ENCODE peak calls at places on chromosomes 4 and X, in five cellular contexts. T is H1, K is K562, J is HepG2, I is SK-N-SH. Q is an unnamed sample.

GRCh38 chr4:20251796-20252655 is at the start of gene SLIT2:
- DNase-seq in T (no peak), K (peak), J (peak), I (peak), Q (no peak)

GRCh38 chr4:181688416-181688815 is 554.8 kb upstream of the TENM3 start:
- DNase-seq in T (no peak), K (no peak), J (no peak), I (no peak), Q (no peak)

GRCh38 chrX:129077384-129077783 is 445.9 kb downstream of the SMARCA1 start:
- DNase-seq in T (no peak), K (no peak), J (no peak), I (no peak), Q (no peak)

GRCh38 chr4:86935499-86935832 is 655 bp downstream of the AFF1 start:
- DNase-seq in T (no peak), K (no peak), J (no peak), I (peak), Q (no peak)

GRCh38 chr4:14264437-14264836 is 636.9 kb upstream of the BOD1L1 start:
- DNase-seq in T (no peak), K (no peak), J (no peak), I (no peak), Q (no peak)

GRCh38 chr4:56683455-56683854 is 2.4 kb upstream of the HOPX start:
- DNase-seq in T (no peak), K (no peak), J (no peak), I (no peak), Q (no peak)

GRCh38 chrX:108439434-108439883 is at the start of gene COL4A5:
- DNase-seq in T (peak), K (peak), J (peak), I (no peak), Q (peak)

GRCh38 chrX:139113682-139114081 is 402.2 kb upstream of the FGF13 start:
- DNase-seq in T (no peak), K (peak), J (no peak), I (no peak), Q (no peak)

GRCh38 chrX:123675154-123675553 is 57.7 kb downstream of the THOC2 start:
- DNase-seq in T (no peak), K (no peak), J (no peak), I (no peak), Q (no peak)

GRCh38 chr4:15479913-15480185 is 10.2 kb downstream of the CC2D2A start:
- DNase-seq in T (no peak), K (no peak), J (no peak), I (no peak), Q (no peak)

GRCh38 chr4:53640576-53641459 is 49.5 kb upstream of the LNX1 start:
- DNase-seq in T (no peak), K (no peak), J (no peak), I (no peak), Q (no peak)

GRCh38 chrX:105647749-105648148 is 174.6 kb upstream of the NRK start:
- DNase-seq in T (no peak), K (no peak), J (no peak), I (no peak), Q (no peak)

GRCh38 chr4:173519130-173520101 is 10.6 kb downstream of the HAND2 start:
- DNase-seq in T (no peak), K (no peak), J (no peak), I (peak), Q (no peak)

GRCh38 chr4:84971319-84971932 is 4.9 kb upstream of the WDFY3 start:
- DNase-seq in T (no peak), K (peak), J (peak), I (peak), Q (no peak)

GRCh38 chrX:2781698-2782097 is 29.9 kb downstream of the XG start:
- DNase-seq in T (no peak), K (no peak), J (no peak), I (no peak), Q (no peak)

GRCh38 chrX:75155454-75155829 is 641 bp downstream of the ABCB7 start:
- DNase-seq in T (no peak), K (peak), J (no peak), I (peak), Q (no peak)

GRCh38 chr4:98474408-98474844 is 184.0 kb downstream of the TSPAN5 start:
- DNase-seq in T (no peak), K (no peak), J (no peak), I (no peak), Q (no peak)

GRCh38 chrX:53045002-53045401 is 3.6 kb upstream of the GPR173 start:
- DNase-seq in T (no peak), K (no peak), J (no peak), I (no peak), Q (no peak)

GRCh38 chrX:118497180-118497814 is 1.7 kb downstream of the DOCK11 start:
- DNase-seq in T (no peak), K (no peak), J (peak), I (no peak), Q (no peak)

GRCh38 chrX:153460826-153461225 is 9.6 kb downstream of the HAUS7 start:
- DNase-seq in T (no peak), K (peak), J (peak), I (peak), Q (peak)

GRCh38 chr4:8342651-8343050 is 73.1 kb downstream of the HTRA3 start:
- DNase-seq in T (no peak), K (no peak), J (no peak), I (peak), Q (no peak)

GRCh38 chrX:8044861-8045434 is 117.7 kb upstream of the PNPLA4 start:
- DNase-seq in T (no peak), K (no peak), J (no peak), I (no peak), Q (no peak)

GRCh38 chr4:174522183-174523002 is at the start of gene HPGD:
- DNase-seq in T (peak), K (peak), J (no peak), I (peak), Q (peak)

GRCh38 chr4:126123933-126124332 is 809.2 kb downstream of the FAT4 start:
- DNase-seq in T (no peak), K (no peak), J (no peak), I (no peak), Q (no peak)

GRCh38 chr4:102343964-102344519 is 1.2 kb downstream of the SLC39A8 start:
- DNase-seq in T (no peak), K (peak), J (no peak), I (no peak), Q (no peak)

GRCh38 chrX:84363674-84364073 is 138.6 kb downstream of the HDX start:
- DNase-seq in T (no peak), K (no peak), J (no peak), I (no peak), Q (no peak)

GRCh38 chr4:8221476-8221875 is 22.4 kb downstream of the SH3TC1 start:
- DNase-seq in T (no peak), K (no peak), J (no peak), I (peak), Q (no peak)

GRCh38 chr4:24664956-24665355 is 80.6 kb upstream of the DHX15 start:
- DNase-seq in T (no peak), K (no peak), J (peak), I (no peak), Q (no peak)

DNA sequence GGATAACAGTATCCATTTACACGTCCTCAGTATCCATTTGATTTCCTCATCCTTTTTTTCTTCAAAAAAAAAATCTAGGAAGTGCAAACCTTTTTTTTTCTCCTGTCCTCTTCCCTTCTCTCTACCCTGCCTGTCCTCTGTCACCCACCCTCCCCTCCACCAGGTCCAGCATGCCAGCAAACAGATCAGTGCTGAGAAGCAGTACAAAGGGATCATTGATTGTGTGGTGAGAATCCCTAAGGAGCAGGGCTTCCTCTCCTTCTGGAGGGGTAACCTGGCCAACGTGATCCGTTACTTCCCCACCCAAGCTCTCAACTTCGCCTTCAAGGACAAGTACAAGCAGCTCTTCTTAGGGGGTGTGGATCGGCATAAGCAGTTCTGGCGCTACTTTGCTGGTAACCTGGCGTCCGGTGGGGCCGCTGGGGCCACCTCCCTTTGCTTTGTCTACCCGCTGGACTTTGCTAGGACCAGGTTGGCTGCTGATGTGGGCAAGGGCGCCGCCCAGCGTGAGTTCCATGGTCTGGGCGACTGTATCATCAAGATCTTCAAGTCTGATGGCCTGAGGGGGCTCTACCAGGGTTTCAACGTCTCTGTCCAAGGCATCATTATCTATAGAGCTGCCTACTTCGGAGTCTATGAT is 1.7 kb downstream of the SLC25A4 start:
- DNase-seq in T (no peak), K (no peak), J (peak), I (no peak), Q (no peak)
- TF ChIP-seq JUND in T (no peak), K (no peak), J (no peak), I (no peak), Q (no peak)

DNA sequence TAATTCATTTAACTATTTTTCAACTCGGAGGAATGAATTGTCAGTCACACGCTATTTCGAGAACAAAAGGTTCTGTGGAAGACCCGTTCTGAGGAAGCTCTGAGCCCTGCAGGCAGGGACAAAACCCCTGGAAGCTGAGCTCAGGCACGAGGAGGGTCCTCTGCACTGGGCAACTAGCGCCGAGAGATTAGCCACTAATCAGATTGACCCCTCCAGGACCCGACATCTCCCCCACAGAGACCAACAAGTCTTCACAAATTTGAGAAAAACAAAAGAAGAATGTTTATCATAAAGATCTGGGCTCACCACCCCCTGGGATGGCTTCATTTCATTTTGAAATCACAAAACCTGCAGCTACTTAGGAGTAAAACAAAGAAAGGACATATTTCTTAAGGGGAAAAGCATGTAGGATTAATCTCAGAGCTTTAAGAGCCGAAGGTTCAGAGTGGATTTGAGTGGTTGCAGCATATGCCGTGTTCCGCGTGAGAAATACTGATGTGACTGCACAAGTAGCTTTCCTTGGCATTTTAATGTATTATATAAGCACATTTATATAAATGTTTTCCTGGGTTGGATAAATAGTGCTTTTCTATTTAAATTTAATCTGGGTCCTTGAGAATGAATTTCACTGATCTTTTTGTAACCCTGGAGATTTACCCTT is 41.8 kb downstream of the ADRA2C start:
- DNase-seq in T (no peak), K (no peak), J (no peak), I (no peak), Q (no peak)
- TF ChIP-seq JUND in T (no peak), K (no peak), J (no peak), I (no peak), Q (no peak)

GRCh38 chr4:158913766-158914165 is 144.9 kb downstream of the FNIP2 start:
- DNase-seq in T (no peak), K (no peak), J (no peak), I (no peak), Q (no peak)

GRCh38 chr4:158915683-158916241 is 146.9 kb downstream of the FNIP2 start:
- DNase-seq in T (no peak), K (no peak), J (no peak), I (no peak), Q (no peak)

GRCh38 chr4:158912390-158913175 is 143.8 kb downstream of the FNIP2 start:
- DNase-seq in T (no peak), K (no peak), J (no peak), I (no peak), Q (no peak)

GRCh38 chr4:158914178-158914577 is 145.4 kb downstream of the FNIP2 start:
- DNase-seq in T (no peak), K (no peak), J (no peak), I (no peak), Q (no peak)
- TF ChIP-seq JUND in T (no peak), K (no peak), J (no peak), I (peak), Q (no peak)

DNA sequence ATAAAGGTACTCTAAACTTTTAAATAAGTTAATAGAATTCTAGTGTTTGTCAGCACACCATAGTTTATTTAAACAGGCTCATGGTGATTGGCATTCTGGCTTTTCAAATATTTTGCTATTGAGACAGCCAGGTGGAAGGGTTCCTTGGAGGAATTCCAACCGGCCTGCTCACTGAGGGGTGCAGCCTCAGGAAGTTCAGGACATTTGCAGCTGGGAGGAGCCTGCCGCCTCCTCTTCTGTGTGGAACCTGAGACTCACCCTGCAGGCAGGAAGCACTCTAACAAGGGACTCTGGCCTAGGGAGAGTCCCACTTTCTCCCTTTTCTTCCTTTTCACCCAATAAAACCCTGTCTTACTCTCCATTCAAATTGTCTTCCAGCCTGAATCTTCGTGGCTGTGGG is 1328.0 kb downstream of the FSTL5 start:
- DNase-seq in T (peak), K (no peak), J (no peak), I (no peak), Q (no peak)
- TF ChIP-seq JUND in T (no peak), K (no peak), J (no peak), I (no peak), Q (no peak)

GRCh38 chrX:40420899-40421729 is 159.7 kb upstream of the ATP6AP2 start:
- DNase-seq in T (no peak), K (no peak), J (peak), I (no peak), Q (no peak)
- TF ChIP-seq JUND in T (no peak), K (no peak), J (no peak), I (no peak), Q (no peak)

GRCh38 chr4:73211968-73212367 is 46.6 kb downstream of the ANKRD17 start:
- DNase-seq in T (no peak), K (no peak), J (no peak), I (no peak), Q (no peak)
- TF ChIP-seq JUND in T (no peak), K (no peak), J (no peak), I (no peak), Q (no peak)